ENCODE peak calls at places on chromosomes 4 and X, in six cellular contexts. One of them, this sample, is unnamed.

GRCh38 chrX:48576108-48576507 is 1.8 kb downstream of the RBM3 start:
- DNase-seq in NCI-H1092: no peak
- DNase-seq in DMS 273 treated with DMSO at 0.1 percent for 48 hours: no peak
- DNase-seq in cerebellum: no peak
- DNase-seq in lower leg skin: no peak
- DNase-seq in tibial artery: no peak
- DNase-seq in this sample: no peak

GRCh38 chr4:8402640-8403039 is 37.9 kb downstream of the ACOX3 start:
- DNase-seq in NCI-H1092: no peak
- DNase-seq in DMS 273 treated with DMSO at 0.1 percent for 48 hours: no peak
- DNase-seq in cerebellum: no peak
- DNase-seq in lower leg skin: no peak
- DNase-seq in tibial artery: peak; percentile 80
- DNase-seq in this sample: peak; percentile 19

GRCh38 chr4:174037049-174037448 is 246.4 kb downstream of the FBXO8 start:
- DNase-seq in NCI-H1092: peak; percentile 44
- DNase-seq in DMS 273 treated with DMSO at 0.1 percent for 48 hours: no peak
- DNase-seq in cerebellum: no peak
- DNase-seq in lower leg skin: peak; percentile 84
- DNase-seq in tibial artery: no peak
- DNase-seq in this sample: no peak

GRCh38 chr4:108834787-108835384 is 72.0 kb upstream of the ETNPPL start:
- DNase-seq in NCI-H1092: no peak
- DNase-seq in DMS 273 treated with DMSO at 0.1 percent for 48 hours: no peak
- DNase-seq in cerebellum: peak; percentile 8
- DNase-seq in lower leg skin: no peak
- DNase-seq in tibial artery: no peak
- DNase-seq in this sample: no peak

GRCh38 chr4:85496146-85496849 is 21.3 kb downstream of the ARHGAP24 start:
- DNase-seq in NCI-H1092: no peak
- DNase-seq in DMS 273 treated with DMSO at 0.1 percent for 48 hours: no peak
- DNase-seq in cerebellum: no peak
- DNase-seq in lower leg skin: no peak
- DNase-seq in tibial artery: no peak
- DNase-seq in this sample: no peak

GRCh38 chr4:183029365-183029764 is 69.7 kb upstream of the WWC2 start:
- DNase-seq in NCI-H1092: no peak
- DNase-seq in DMS 273 treated with DMSO at 0.1 percent for 48 hours: no peak
- DNase-seq in cerebellum: no peak
- DNase-seq in lower leg skin: no peak
- DNase-seq in tibial artery: no peak
- DNase-seq in this sample: no peak

GRCh38 chr4:7226993-7227392 is 34.7 kb downstream of the SORCS2 start:
- DNase-seq in NCI-H1092: no peak
- DNase-seq in DMS 273 treated with DMSO at 0.1 percent for 48 hours: no peak
- DNase-seq in cerebellum: no peak
- DNase-seq in lower leg skin: no peak
- DNase-seq in tibial artery: no peak
- DNase-seq in this sample: peak; percentile 28

GRCh38 chr4:73948990-73949706 is 32.7 kb downstream of the PF4 start:
- DNase-seq in NCI-H1092: no peak
- DNase-seq in DMS 273 treated with DMSO at 0.1 percent for 48 hours: no peak
- DNase-seq in cerebellum: no peak
- DNase-seq in lower leg skin: no peak
- DNase-seq in tibial artery: no peak
- DNase-seq in this sample: no peak

GRCh38 chrX:119502727-119503483 is 34.7 kb downstream of the SLC25A5 start:
- DNase-seq in NCI-H1092: peak; percentile 18
- DNase-seq in DMS 273 treated with DMSO at 0.1 percent for 48 hours: no peak
- DNase-seq in cerebellum: peak; percentile 10
- DNase-seq in lower leg skin: peak; percentile 88
- DNase-seq in tibial artery: peak; percentile 69
- DNase-seq in this sample: no peak

GRCh38 chrX:16188687-16189086 is 21.4 kb downstream of the MAGEB17 start:
- DNase-seq in NCI-H1092: peak; percentile 3
- DNase-seq in DMS 273 treated with DMSO at 0.1 percent for 48 hours: no peak
- DNase-seq in cerebellum: no peak
- DNase-seq in lower leg skin: no peak
- DNase-seq in tibial artery: no peak
- DNase-seq in this sample: no peak

GRCh38 chrX:44873415-44874270 is 655 bp downstream of the KDM6A start:
- DNase-seq in NCI-H1092: no peak
- DNase-seq in DMS 273 treated with DMSO at 0.1 percent for 48 hours: no peak
- DNase-seq in cerebellum: peak; percentile 32
- DNase-seq in lower leg skin: peak; percentile 91
- DNase-seq in tibial artery: peak; percentile 65
- DNase-seq in this sample: peak; percentile 26

GRCh38 chrX:43909159-43909558 is 26.9 kb upstream of the MAOB start:
- DNase-seq in NCI-H1092: no peak
- DNase-seq in DMS 273 treated with DMSO at 0.1 percent for 48 hours: no peak
- DNase-seq in cerebellum: no peak
- DNase-seq in lower leg skin: no peak
- DNase-seq in tibial artery: no peak
- DNase-seq in this sample: no peak

GRCh38 chrX:7278356-7278755 is 130.4 kb upstream of the PUDP start:
- DNase-seq in NCI-H1092: no peak
- DNase-seq in DMS 273 treated with DMSO at 0.1 percent for 48 hours: no peak
- DNase-seq in cerebellum: no peak
- DNase-seq in lower leg skin: no peak
- DNase-seq in tibial artery: no peak
- DNase-seq in this sample: no peak

GRCh38 chrX:119759333-119759766 is 962 bp downstream of the SOWAHD start:
- DNase-seq in NCI-H1092: no peak
- DNase-seq in DMS 273 treated with DMSO at 0.1 percent for 48 hours: no peak
- DNase-seq in cerebellum: no peak
- DNase-seq in lower leg skin: no peak
- DNase-seq in tibial artery: no peak
- DNase-seq in this sample: no peak

GRCh38 chrX:387729-388128 is 1.0 kb upstream of the PPP2R3B start:
- DNase-seq in NCI-H1092: no peak
- DNase-seq in DMS 273 treated with DMSO at 0.1 percent for 48 hours: no peak
- DNase-seq in cerebellum: no peak
- DNase-seq in lower leg skin: no peak
- DNase-seq in tibial artery: no peak
- DNase-seq in this sample: no peak

GRCh38 chrX:41664307-41665299 is 24.2 kb upstream of the GPR34 start:
- DNase-seq in NCI-H1092: no peak
- DNase-seq in DMS 273 treated with DMSO at 0.1 percent for 48 hours: no peak
- DNase-seq in cerebellum: no peak
- DNase-seq in lower leg skin: no peak
- DNase-seq in tibial artery: no peak
- DNase-seq in this sample: no peak